ENCODE peak calls at places on chromosomes 16 and 17, in eight cellular contexts. B is PC-9; V is CD8-positive, alpha-beta T cell; Q is type B pancreatic cell; G is IMR-90; O is endothelial cell; K is cardiac fibroblast; C is dorsolateral prefrontal cortex. P is an unnamed sample.

GRCh38 chr17:17180141-17180603 is 26.0 kb downstream of the PLD6 start:
- DNase-seq in B (no peak), V (no peak), Q (no peak), G (no peak), O (no peak), K (no peak), C (peak), P (no peak)

GRCh38 chr16:12057276-12057675 is 80.7 kb downstream of the SNX29 start:
- DNase-seq in B (no peak), V (no peak), Q (no peak), G (peak), O (no peak), K (peak), C (no peak), P (no peak)

GRCh38 chr16:81445143-81445922 is 725 bp downstream of the CMIP start:
- DNase-seq in B (peak), V (peak), Q (no peak), G (peak), O (peak), K (peak), C (peak), P (no peak)

GRCh38 chr16:28543072-28543471 is 4.3 kb upstream of the NUPR1 start:
- DNase-seq in B (peak), V (no peak), Q (no peak), G (no peak), O (no peak), K (no peak), C (no peak), P (no peak)

GRCh38 chr17:7744416-7744815 is 26.9 kb downstream of the DNAH2 start:
- DNase-seq in B (no peak), V (no peak), Q (no peak), G (no peak), O (no peak), K (no peak), C (no peak), P (no peak)

GRCh38 chr17:29615048-29615385 is 7.7 kb downstream of the CORO6 start:
- DNase-seq in B (no peak), V (peak), Q (no peak), G (no peak), O (no peak), K (peak), C (no peak), P (no peak)

GRCh38 chr17:34024303-34025178 is 230.5 kb upstream of the CCL2 start:
- DNase-seq in B (no peak), V (no peak), Q (no peak), G (no peak), O (no peak), K (no peak), C (no peak), P (no peak)

GRCh38 chr16:71610447-71610846 is 15.5 kb upstream of the MARVELD3 start:
- DNase-seq in B (no peak), V (no peak), Q (no peak), G (no peak), O (no peak), K (no peak), C (no peak), P (no peak)

GRCh38 chr17:39794249-39794970 is 56.7 kb downstream of the GRB7 start:
- DNase-seq in B (no peak), V (no peak), Q (no peak), G (no peak), O (no peak), K (no peak), C (no peak), P (no peak)

GRCh38 chr17:74842599-74843351 is 16.9 kb downstream of the GRIN2C start:
- DNase-seq in B (peak), V (no peak), Q (no peak), G (peak), O (peak), K (peak), C (peak), P (no peak)

GRCh38 chr16:24114876-24115275 is 141.3 kb upstream of the CACNG3 start:
- DNase-seq in B (no peak), V (no peak), Q (no peak), G (no peak), O (no peak), K (no peak), C (no peak), P (no peak)

GRCh38 chr17:48356866-48357265 is 73.1 kb downstream of the SKAP1 start:
- DNase-seq in B (no peak), V (no peak), Q (no peak), G (no peak), O (no peak), K (no peak), C (no peak), P (no peak)

GRCh38 chr17:67359960-67360817 is 6.2 kb downstream of the PSMD12 start:
- DNase-seq in B (no peak), V (no peak), Q (no peak), G (peak), O (peak), K (peak), C (no peak), P (no peak)

GRCh38 chr17:31740611-31741082 is 118.4 kb downstream of the COPRS start:
- DNase-seq in B (no peak), V (no peak), Q (no peak), G (peak), O (no peak), K (peak), C (no peak), P (no peak)

GRCh38 chr16:56311208-56312027 is 113.9 kb downstream of the AMFR start:
- DNase-seq in B (no peak), V (no peak), Q (no peak), G (no peak), O (no peak), K (no peak), C (no peak), P (no peak)

GRCh38 chr16:70682239-70683145 is 3.4 kb downstream of the MTSS2 start:
- DNase-seq in B (no peak), V (no peak), Q (no peak), G (no peak), O (no peak), K (no peak), C (no peak), P (no peak)

GRCh38 chr16:87212026-87212425 is 105.2 kb downstream of the C16orf95 start:
- DNase-seq in B (peak), V (no peak), Q (no peak), G (peak), O (no peak), K (peak), C (no peak), P (no peak)

GRCh38 chr16:26078971-26079370 is 387.2 kb downstream of the HS3ST4 start:
- DNase-seq in B (no peak), V (no peak), Q (no peak), G (no peak), O (no peak), K (no peak), C (no peak), P (no peak)

GRCh38 chr16:86231321-86231995 is 278.9 kb upstream of the FOXF1 start:
- DNase-seq in B (no peak), V (no peak), Q (peak), G (no peak), O (no peak), K (no peak), C (no peak), P (no peak)

GRCh38 chr16:48101069-48101674 is 54.6 kb downstream of the ABCC12 start:
- DNase-seq in B (no peak), V (no peak), Q (no peak), G (no peak), O (no peak), K (no peak), C (no peak), P (peak)

GRCh38 chr17:6473128-6473767 is 29.0 kb downstream of the PIMREG start:
- DNase-seq in B (peak), V (peak), Q (peak), G (peak), O (peak), K (peak), C (peak), P (no peak)
- TF ChIP-seq CTCF in B (peak), V (peak), Q (peak), G (peak), O (peak), K (peak), C (peak), P (peak)

DNA sequence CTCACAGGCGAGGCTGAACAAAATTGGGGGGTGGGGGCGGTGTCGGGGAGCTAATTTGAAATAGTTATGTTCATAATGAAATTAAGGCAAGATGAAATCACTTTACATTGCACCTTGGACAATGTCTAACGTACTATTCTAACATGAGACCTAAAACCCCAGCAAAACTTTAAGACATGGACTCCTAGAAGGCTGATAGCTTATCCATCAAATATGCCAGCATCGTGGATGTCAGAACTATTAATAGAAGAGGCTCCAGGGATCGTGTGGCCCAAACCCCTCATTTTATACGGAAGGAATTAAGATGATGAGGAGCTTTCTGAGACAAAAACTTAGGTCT is 279.6 kb downstream of the SOX9 start:
- DNase-seq in B (no peak), V (no peak), Q (no peak), G (no peak), O (no peak), K (no peak), C (no peak), P (no peak)
- TF ChIP-seq CTCF in B (no peak), V (no peak), Q (no peak), G (no peak), O (no peak), K (no peak), C (no peak), P (no peak)

GRCh38 chr16:84999857-85000480 is 11.4 kb downstream of the ZDHHC7 start:
- DNase-seq in B (no peak), V (no peak), Q (no peak), G (no peak), O (no peak), K (no peak), C (no peak), P (peak)

GRCh38 chr16:84996365-84996764 is 15.0 kb downstream of the ZDHHC7 start:
- DNase-seq in B (no peak), V (no peak), Q (no peak), G (no peak), O (no peak), K (no peak), C (no peak), P (no peak)

GRCh38 chr16:85002099-85002541 is 9.2 kb downstream of the ZDHHC7 start:
- DNase-seq in B (no peak), V (no peak), Q (no peak), G (no peak), O (no peak), K (peak), C (no peak), P (no peak)

GRCh38 chr16:85002643-85003042 is 8.7 kb downstream of the ZDHHC7 start:
- DNase-seq in B (no peak), V (no peak), Q (no peak), G (no peak), O (no peak), K (peak), C (no peak), P (no peak)

GRCh38 chr16:84999200-84999599 is 12.1 kb downstream of the ZDHHC7 start:
- DNase-seq in B (no peak), V (no peak), Q (no peak), G (peak), O (no peak), K (peak), C (no peak), P (peak)
- TF ChIP-seq CTCF in B (no peak), V (no peak), Q (no peak), G (no peak), O (no peak), K (no peak), C (no peak), P (no peak)

GRCh38 chr17:82528484-82529265 is 9.1 kb downstream of the FOXK2 start:
- DNase-seq in B (peak), V (no peak), Q (no peak), G (peak), O (no peak), K (no peak), C (peak), P (peak)
- TF ChIP-seq CTCF in B (no peak), V (no peak), Q (peak), G (peak), O (no peak), K (peak), C (peak), P (peak)

DNA sequence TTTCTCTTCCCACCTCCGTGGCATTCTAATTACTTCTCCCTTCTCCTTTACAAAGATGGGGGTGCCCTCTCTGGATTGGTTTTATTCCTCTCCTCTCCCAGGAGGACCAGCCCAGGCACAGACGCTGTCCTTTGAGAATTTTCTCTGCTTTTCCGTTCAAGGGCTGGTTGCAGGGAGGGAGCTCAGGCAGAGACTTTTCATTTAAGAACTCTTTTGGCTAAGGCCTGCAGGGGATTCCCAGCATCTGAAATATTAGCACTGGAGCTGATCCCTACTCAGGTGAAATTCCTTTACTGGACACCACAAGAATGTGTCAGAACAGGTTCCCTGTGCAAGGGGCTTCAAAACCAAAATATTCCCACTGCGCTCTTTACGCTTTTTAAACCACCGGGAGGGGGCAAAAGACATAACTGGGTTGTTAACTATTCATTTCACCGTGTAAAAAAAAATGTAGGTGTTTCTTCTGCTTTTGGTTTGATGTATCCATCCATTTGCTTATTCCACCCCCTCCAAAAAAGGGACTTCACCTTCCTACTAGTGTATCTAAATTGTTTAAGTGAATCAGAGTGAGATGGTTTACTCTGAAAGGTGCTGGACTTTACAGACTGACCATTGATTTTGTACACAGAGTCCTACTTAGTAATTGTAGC is 1.4 kb downstream of the NFAT5 start:
- DNase-seq in B (peak), V (no peak), Q (no peak), G (peak), O (peak), K (peak), C (peak), P (peak)
- TF ChIP-seq CTCF in B (peak), V (peak), Q (peak), G (peak), O (no peak), K (peak), C (no peak), P (peak)

DNA sequence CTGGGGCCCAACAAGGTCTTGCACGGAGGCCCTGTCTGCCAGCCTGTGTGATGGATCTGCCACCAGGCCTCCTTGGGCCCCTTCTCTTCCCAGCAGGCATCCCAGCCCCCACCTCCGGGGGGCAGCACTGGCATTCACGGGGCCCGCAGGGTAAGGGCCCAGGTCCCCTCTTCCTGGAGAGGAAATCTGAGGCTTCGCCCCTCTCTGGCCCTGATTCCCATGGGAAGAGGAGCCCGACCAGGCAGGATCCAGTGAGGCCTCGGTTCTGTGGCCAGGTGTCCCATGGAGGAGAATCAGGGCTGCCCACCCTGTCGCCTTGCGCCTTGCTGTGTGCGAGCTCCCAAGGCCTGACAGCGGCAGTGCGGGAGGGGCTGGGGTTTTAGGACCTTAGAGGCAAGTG is 48.4 kb downstream of the PDPK1 start:
- DNase-seq in B (no peak), V (no peak), Q (no peak), G (no peak), O (no peak), K (no peak), C (no peak), P (no peak)
- TF ChIP-seq CTCF in B (no peak), V (no peak), Q (peak), G (peak), O (peak), K (peak), C (no peak), P (peak)

GRCh38 chr17:40915721-40916256 is 21.7 kb downstream of the KRT23 start:
- DNase-seq in B (peak), V (no peak), Q (no peak), G (peak), O (no peak), K (peak), C (no peak), P (peak)
- TF ChIP-seq CTCF in B (no peak), V (no peak), Q (no peak), G (no peak), O (no peak), K (no peak), C (no peak), P (no peak)

DNA sequence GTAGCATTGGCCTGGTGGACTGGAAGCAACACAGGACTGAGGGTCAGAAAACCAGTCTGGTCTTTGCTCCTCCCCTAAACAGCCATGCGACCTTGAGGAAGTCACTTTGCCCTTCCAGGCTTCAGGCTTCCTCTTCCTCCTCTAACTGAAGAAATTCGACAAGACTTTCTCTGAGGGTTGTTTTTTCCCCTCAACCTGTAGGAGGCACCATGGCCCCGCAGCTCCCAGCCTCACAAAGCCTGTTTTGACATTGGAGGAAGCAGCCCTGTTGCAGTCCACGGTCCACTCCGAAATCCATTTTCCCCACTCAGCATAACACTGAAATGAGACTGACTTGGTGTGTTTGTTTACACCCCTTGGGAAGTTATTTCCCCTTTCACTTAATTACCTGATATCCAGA is 41.2 kb upstream of the PIRT start:
- DNase-seq in B (no peak), V (no peak), Q (no peak), G (no peak), O (no peak), K (peak), C (no peak), P (no peak)
- TF ChIP-seq CTCF in B (no peak), V (no peak), Q (peak), G (no peak), O (no peak), K (peak), C (peak), P (peak)